ENCODE peak calls at places on chromosomes 4 and X, in ten cellular contexts. D is GM06990, N is A549, I is esophagus squamous epithelium, J is testis, Z is upper lobe of left lung, U is PC-3, M is RWPE2, B is choroid plexus epithelial cell, R is fibroblast of lung. X is an unnamed sample.

GRCh38 chr4:189092596-189092995 is 848.1 kb upstream of the FRG1 start:
- DNase-seq in R (peak; percentile 30), B (peak; percentile 0), M (no peak), I (no peak), U (no peak), J (no peak), N (no peak), Z (no peak), D (no peak), X (peak; percentile 18)

GRCh38 chr4:23924556-23924955 is 34.7 kb upstream of the PPARGC1A start:
- DNase-seq in D (no peak), M (no peak), N (no peak), Z (no peak), I (no peak), R (no peak), B (no peak), U (no peak), J (no peak), X (no peak)

GRCh38 chr4:41257901-41258300 is 1.2 kb downstream of the UCHL1 start:
- DNase-seq in I (no peak), R (peak; percentile 4), Z (no peak), N (no peak), U (no peak), D (no peak), J (no peak), M (no peak), B (peak; percentile 13), X (no peak)

GRCh38 chr4:74374561-74375327 is 9.8 kb downstream of the EREG start:
- DNase-seq in M (peak; percentile 97), Z (peak; percentile 82), N (peak; percentile 95), J (no peak), B (peak; percentile 76), I (no peak), U (peak; percentile 97), D (no peak), R (peak; percentile 89), X (peak; percentile 92)

GRCh38 chr4:184668511-184669114 is 19.1 kb downstream of the PRIMPOL start:
- DNase-seq in U (no peak), Z (no peak), I (no peak), M (no peak), N (no peak), B (no peak), D (no peak), R (no peak), J (no peak), X (no peak)

GRCh38 chrX:119997570-119997969 is 54.0 kb upstream of the NKAP start:
- DNase-seq in Z (no peak), N (no peak), D (no peak), I (no peak), U (no peak), B (no peak), R (no peak), J (no peak), M (no peak), X (no peak)

GRCh38 chr4:2685541-2685940 is 70.6 kb downstream of the TNIP2 start:
- DNase-seq in D (no peak), M (no peak), R (peak; percentile 35), I (no peak), N (no peak), Z (no peak), J (no peak), B (no peak), U (no peak), X (peak; percentile 34)

GRCh38 chr4:25313194-25313895 is 771 bp downstream of the ZCCHC4 start:
- DNase-seq in B (peak; percentile 13), J (no peak), M (no peak), N (no peak), U (peak; percentile 10), I (no peak), R (no peak), Z (no peak), D (no peak), X (no peak)

GRCh38 chr4:1115528-1116293 is 2.3 kb upstream of the RNF212 start:
- DNase-seq in U (peak; percentile 23), Z (peak; percentile 50), N (no peak), B (no peak), M (no peak), D (no peak), R (no peak), J (no peak), I (no peak), X (no peak)

GRCh38 chrX:47629419-47630210 is at the start of gene CFP:
- DNase-seq in J (no peak), U (no peak), N (no peak), M (no peak), I (no peak), R (no peak), Z (no peak), B (no peak), D (no peak), X (no peak)

GRCh38 chr4:83356899-83357661 is 22.4 kb upstream of the HPSE start:
- DNase-seq in U (peak; percentile 92), Z (no peak), D (no peak), R (peak; percentile 92), J (no peak), N (peak; percentile 45), I (no peak), B (peak; percentile 97), M (no peak), X (peak; percentile 89)

GRCh38 chr4:113293043-113293560 is 243.6 kb downstream of the ANK2 start:
- DNase-seq in B (peak; percentile 70), U (no peak), D (no peak), I (no peak), R (peak; percentile 86), M (no peak), Z (no peak), N (no peak), J (no peak), X (peak; percentile 78)

DNA sequence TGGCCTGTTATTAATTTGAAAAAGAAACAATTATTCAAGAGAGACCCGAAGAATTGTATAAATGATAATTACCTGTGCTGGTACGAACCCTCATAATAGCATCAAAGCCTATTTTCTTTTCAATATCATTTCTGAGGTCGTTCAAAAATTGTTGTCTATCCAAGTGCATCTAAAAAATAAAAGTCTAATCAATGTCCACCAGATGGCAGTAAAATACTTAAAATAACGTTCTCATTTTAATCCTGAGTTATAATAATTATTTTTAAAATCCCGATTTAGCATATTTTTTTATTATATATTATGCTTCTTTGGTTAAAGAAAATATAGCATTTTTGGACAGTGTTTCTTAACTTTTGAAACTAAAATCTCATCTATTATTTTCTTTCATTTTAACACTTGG is 55.7 kb downstream of the METTL14 start:
- DNase-seq in Z (no peak), N (no peak), D (no peak), B (peak; percentile 49), M (no peak), U (peak; percentile 36), I (no peak), J (no peak), R (peak; percentile 66), X (peak; percentile 43)
- TF ChIP-seq CTCF in Z (peak; percentile 33), N (peak; percentile 40), D (peak; percentile 26), B (peak; percentile 19), M (peak; percentile 65), U (peak; percentile 47), I (peak; percentile 60), J (peak; percentile 62), R (peak; percentile 9), X (peak; percentile 46)

GRCh38 chr4:106287353-106287969 is 28.5 kb downstream of the TBCK start:
- DNase-seq in Z (no peak), D (no peak), I (no peak), J (no peak), M (no peak), N (peak; percentile 80), U (peak; percentile 65), R (peak; percentile 86), B (peak; percentile 98), X (peak; percentile 92)
- H3K4me3 ChIP-seq in Z (no peak overlapping the region), D (no peak overlapping the region), I (no peak overlapping the region), J (no peak overlapping the region), M (no peak overlapping the region), N (no peak overlapping the region), U (no peak overlapping the region), R (no peak overlapping the region), B (no peak overlapping the region), X (no peak overlapping the region)

DNA sequence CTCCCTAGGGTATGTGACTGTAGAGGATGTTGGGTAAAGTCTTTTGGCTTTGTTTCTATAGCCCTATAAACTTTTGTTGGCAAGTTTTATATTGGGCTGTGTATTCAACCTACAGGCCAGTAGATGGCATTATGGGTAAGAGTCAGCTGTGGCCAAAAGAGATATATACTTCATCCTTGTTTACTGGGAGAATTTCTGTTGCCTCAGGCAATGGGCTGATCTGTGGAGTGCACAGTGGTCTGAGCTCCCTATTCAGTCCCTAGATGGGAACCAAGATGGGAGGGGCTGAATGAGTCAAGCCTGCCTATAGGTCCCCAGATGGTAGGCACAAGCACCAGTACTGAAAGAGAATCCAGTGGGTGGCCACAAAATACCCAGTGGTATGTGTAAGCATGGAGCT is 580.6 kb downstream of the EPHA5 start:
- DNase-seq in M (no peak), R (no peak), J (no peak), U (peak; percentile 83), I (no peak), N (peak; percentile 1), Z (no peak), B (peak; percentile 19), D (no peak), X (no peak)
- TF ChIP-seq CTCF in M (peak; percentile 54), R (no peak), J (peak; percentile 14), U (peak; percentile 79), I (peak; percentile 8), N (no peak), Z (no peak), B (peak; percentile 35), D (no peak), X (no peak)

DNA sequence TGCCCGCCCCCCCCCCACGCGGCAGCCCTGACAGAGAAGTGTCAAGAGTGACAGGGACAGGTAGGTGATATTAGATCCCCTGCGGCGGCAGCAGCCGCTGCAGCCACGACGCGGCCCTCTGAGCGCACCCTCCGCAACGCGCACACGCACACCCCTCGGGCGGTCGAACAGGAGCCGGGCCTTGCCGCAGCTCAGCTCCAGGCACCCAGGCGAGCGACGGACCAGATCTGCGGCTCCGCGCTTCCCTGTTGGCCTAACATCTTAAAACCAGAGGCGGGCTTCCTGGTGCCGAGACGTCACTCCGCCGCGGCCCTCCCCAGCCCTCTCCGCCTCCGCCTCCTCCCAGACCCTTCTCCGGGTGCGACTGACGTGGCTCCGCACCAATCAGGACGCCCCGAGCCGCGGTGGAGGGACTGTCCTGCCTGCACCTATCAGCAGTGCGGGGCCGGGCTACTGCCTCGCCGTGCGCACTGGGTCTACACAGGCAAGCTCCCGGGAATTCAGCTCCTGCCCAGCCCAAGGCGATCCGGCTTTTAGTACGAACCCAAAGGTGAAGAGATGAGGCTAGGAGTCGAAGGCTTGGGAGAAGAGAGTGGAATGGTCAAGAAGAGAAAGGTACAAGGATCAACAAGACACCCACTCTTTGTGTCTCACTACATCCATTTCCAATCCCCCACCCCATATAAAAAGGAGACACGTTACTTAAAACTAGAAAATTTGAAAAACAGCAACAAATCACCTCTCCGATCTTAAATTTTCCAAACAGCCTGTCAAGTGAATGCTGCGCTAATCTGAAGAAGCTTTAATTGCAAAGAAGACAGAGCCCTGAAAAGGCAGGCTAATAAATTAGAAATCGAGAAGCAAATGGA is at the start of gene PITX2:
- DNase-seq in M (peak; percentile 86), R (peak; percentile 84), I (peak; percentile 17), U (no peak), N (no peak), J (peak; percentile 89), B (peak; percentile 57), D (no peak), Z (peak; percentile 33), X (peak; percentile 90)
- H3K4me3 ChIP-seq in M (peak within 1 kb of the TSS; percentile 36), R (peak within 1 kb of the TSS; percentile 49), I (peak within 1 kb of the TSS; percentile 54), U (no peak within 1 kb of the TSS), N (no peak within 1 kb of the TSS), J (peak within 1 kb of the TSS; percentile 37), B (peak within 1 kb of the TSS; percentile 26), D (no peak within 1 kb of the TSS), Z (peak within 1 kb of the TSS; percentile 26), X (peak within 1 kb of the TSS; percentile 55)

X was measured in AG10803.